ENCODE peak calls at places on chromosomes 1 and 21, in five cellular contexts. C is breast epithelium, U is sigmoid colon, O is prostate gland, I is IMR-90. N is an unnamed sample. For H3K4me1, the result is how much of the 10 kb centered on the place peaks cover.

GRCh38 chr1:43452789-43453441 is 816 bp downstream of the HYI start:
- DNase-seq in I (peak), O (peak), C (no peak), U (peak), N (no peak)

GRCh38 chr1:3712573-3713535 is 39.4 kb upstream of the CCDC27 start:
- DNase-seq in O (no peak), I (no peak), C (no peak), U (no peak), N (no peak)

GRCh38 chr1:14103878-14104430 is 404.0 kb downstream of the PRDM2 start:
- DNase-seq in I (no peak), O (no peak), C (no peak), U (no peak), N (no peak)

GRCh38 chr1:202958544-202959275 is 598 bp upstream of the ADIPOR1 start:
- DNase-seq in I (no peak), U (no peak), O (no peak), C (no peak), N (no peak)

GRCh38 chr1:172431721-172432192 is 11.3 kb downstream of the C1orf105 start:
- DNase-seq in C (peak), I (no peak), U (no peak), O (peak), N (no peak)

GRCh38 chr1:9326596-9326995 is 33.9 kb downstream of the SPSB1 start:
- DNase-seq in I (peak), O (no peak), U (no peak), C (no peak), N (no peak)

GRCh38 chr1:36560177-36560576 is 77.5 kb upstream of the CSF3R start:
- DNase-seq in C (peak), I (no peak), U (no peak), O (no peak), N (no peak)

GRCh38 chr1:228071839-228072657 is 10.5 kb upstream of the ARF1 start:
- DNase-seq in I (no peak), O (no peak), C (no peak), U (no peak), N (no peak)

GRCh38 chr21:33374080-33374873 is 28.9 kb upstream of the IFNGR2 start:
- DNase-seq in I (peak), C (no peak), U (no peak), O (peak), N (peak)

GRCh38 chr21:14918542-14918941 is 146.3 kb downstream of the NRIP1 start:
- DNase-seq in I (no peak), O (no peak), U (no peak), C (no peak), N (no peak)

GRCh38 chr1:19010995-19011696 is 54.7 kb upstream of the IFFO2 start:
- DNase-seq in C (peak), O (peak), U (peak), I (peak), N (peak)

GRCh38 chr1:208374391-208374941 is 130.3 kb upstream of the PLXNA2 start:
- DNase-seq in O (no peak), I (no peak), U (no peak), C (no peak), N (no peak)

GRCh38 chr1:186514367-186514766 is 53.5 kb upstream of the PDC start:
- DNase-seq in U (no peak), O (no peak), I (no peak), C (no peak), N (no peak)

GRCh38 chr1:1069061-1069710 is 4.9 kb downstream of the RNF223 start:
- DNase-seq in O (peak), U (no peak), I (peak), C (peak), N (no peak)

GRCh38 chr1:236287757-236288619 is 6.2 kb upstream of the ERO1B start:
- DNase-seq in I (no peak), O (no peak), C (no peak), U (peak), N (no peak)

GRCh38 chr1:87392241-87393192 is 63.8 kb downstream of the LMO4 start:
- DNase-seq in C (no peak), I (peak), O (no peak), U (no peak), N (no peak)

GRCh38 chr1:245500546-245500945 is 345.8 kb downstream of the KIF26B start:
- DNase-seq in I (peak), C (no peak), O (peak), U (no peak), N (no peak)

GRCh38 chr1:37901191-37901892 is 42.0 kb upstream of the MTF1 start:
- DNase-seq in I (no peak), U (no peak), C (no peak), O (no peak), N (no peak)

GRCh38 chr1:28249013-28249870 is 10.1 kb upstream of the SESN2 start:
- DNase-seq in C (no peak), O (peak), I (peak), U (peak), N (no peak)

GRCh38 chr1:38581396-38581795 is 278.2 kb downstream of the RRAGC start:
- DNase-seq in U (peak), O (no peak), I (no peak), C (no peak), N (peak)

GRCh38 chr1:231094421-231094820 is 54.4 kb upstream of the FAM89A start:
- DNase-seq in O (no peak), I (no peak), C (no peak), U (no peak), N (no peak)

GRCh38 chr1:1877852-1878436 is 12.9 kb downstream of the GNB1 start:
- DNase-seq in I (no peak), O (no peak), U (no peak), C (no peak), N (no peak)

GRCh38 chr1:220786057-220786336 is 716 bp upstream of the MTARC1 start:
- DNase-seq in C (no peak), I (no peak), U (no peak), O (no peak), N (no peak)

GRCh38 chr1:17976843-17977242 is 130.8 kb upstream of the IGSF21 start:
- DNase-seq in U (no peak), O (no peak), C (no peak), I (no peak), N (no peak)

GRCh38 chr1:32393832-32394140 is 455 bp downstream of the BSDC1 start:
- DNase-seq in U (no peak), I (no peak), O (peak), C (peak), N (no peak)

DNA sequence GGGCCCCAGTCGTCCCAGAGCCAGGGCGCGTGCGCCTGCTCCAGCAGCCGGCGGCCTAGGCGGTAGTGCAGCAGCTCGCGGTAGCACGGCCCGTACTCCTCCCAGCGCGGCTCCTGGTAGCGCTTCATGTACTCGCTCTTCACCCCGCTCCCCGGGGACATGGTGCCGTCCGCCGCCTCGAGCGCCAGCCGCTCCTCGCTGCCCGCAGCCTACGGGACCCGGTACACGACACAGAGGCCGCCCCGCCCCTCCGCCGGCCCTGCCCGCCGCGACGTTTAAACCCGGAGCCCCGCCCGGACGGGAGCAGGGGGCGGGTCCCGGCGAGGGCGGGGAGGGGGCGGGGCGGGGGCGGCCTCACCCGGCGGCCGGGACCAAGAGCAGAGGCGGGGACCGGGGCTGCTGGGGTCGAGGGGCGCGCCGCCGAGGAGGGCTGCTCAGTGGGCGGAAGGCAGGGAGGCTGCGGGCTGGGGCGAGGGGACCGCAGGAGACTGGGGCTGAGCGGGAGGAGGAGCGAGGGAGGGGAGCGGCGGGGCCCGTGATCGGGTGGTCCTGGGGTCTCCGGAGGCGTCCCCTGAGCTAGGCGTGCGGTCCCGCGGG is 444 bp downstream of the CCSAP start:
- DNase-seq in O (peak), U (peak), C (peak), I (peak), N (peak)
- TF ChIP-seq POLR2A in O (peak), U (peak), C (no peak), I (no peak), N (no peak)

GRCh38 chr1:107548276-107548675 is 407.4 kb downstream of the NTNG1 start:
- DNase-seq in U (no peak), C (no peak), I (no peak), O (no peak), N (no peak)

GRCh38 chr1:107547363-107548155 is 406.7 kb downstream of the NTNG1 start:
- DNase-seq in I (no peak), U (no peak), C (no peak), O (no peak), N (no peak)

GRCh38 chr1:107546571-107546970 is 405.7 kb downstream of the NTNG1 start:
- DNase-seq in C (no peak), U (no peak), O (no peak), I (no peak), N (no peak)

GRCh38 chr1:107544285-107544684 is 403.4 kb downstream of the NTNG1 start:
- DNase-seq in C (no peak), I (no peak), O (no peak), U (no peak), N (no peak)

DNA sequence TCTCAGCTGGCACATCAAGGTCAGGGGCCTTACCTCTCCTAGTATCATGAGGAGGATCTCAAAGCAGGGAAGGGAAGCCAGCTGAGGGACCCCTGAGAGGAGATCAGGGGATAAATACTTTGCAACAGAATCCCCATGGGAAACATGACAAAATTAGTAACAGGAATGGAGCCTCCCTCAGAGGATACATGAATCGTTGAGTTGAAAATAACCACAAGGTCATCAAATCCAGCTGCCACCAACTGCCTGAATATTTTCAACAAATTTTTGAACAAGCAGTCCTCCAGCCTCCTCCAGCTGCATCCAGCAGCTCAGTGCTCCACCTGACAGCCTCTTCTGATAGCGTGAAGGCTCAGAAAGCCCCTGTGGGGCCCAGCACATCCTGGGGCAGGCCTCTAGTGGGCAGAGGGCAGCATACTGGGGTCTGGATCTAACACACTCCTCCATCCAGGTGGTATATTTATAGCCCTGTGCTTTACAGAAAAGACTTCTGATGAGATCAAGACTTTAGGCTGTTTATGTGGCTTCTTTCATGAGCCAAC is 404.3 kb downstream of the NTNG1 start:
- DNase-seq in I (no peak), U (no peak), O (no peak), C (no peak), N (no peak)
- H3K4me1 ChIP-seq in I (under half), U (under half), O (under half), C (under half), N (under half)

DNA sequence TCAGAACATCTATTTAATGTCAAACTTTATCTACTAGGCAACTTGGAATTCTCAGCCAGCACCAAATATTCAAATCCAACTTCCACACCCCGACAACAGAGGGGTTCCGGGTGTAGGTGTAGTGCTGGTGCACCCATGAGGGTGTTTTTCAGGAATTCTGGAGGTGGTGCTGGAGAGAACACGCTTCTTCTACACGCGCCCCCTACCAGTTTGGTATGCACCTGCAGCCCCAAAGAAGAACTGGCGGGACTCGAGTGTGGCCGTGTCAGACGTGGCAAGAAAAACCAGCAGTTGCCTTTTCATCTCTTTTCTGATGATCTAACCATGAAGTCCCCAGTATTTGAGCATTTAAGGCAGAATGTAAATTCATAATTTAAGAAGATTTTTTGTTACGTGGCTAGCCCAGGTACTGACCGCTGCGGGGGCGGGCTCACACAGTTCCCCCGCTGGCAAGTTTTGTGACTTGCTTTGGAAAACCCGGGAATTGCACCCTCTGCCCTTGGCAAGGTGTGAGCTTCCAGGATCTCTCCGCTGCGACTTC is 419 bp upstream of the TLCD4 start:
- DNase-seq in I (peak), U (peak), C (no peak), O (peak), N (no peak)
- TF ChIP-seq POLR2A in I (no peak), U (no peak), C (no peak), O (no peak), N (no peak)

GRCh38 chr1:30523055-30524020 is 200.0 kb downstream of the MATN1 start:
- DNase-seq in O (no peak), C (no peak), I (peak), U (no peak), N (no peak)
- H3K4me1 ChIP-seq in O (under half), C (under half), I (under half), U (under half), N (under half)

DNA sequence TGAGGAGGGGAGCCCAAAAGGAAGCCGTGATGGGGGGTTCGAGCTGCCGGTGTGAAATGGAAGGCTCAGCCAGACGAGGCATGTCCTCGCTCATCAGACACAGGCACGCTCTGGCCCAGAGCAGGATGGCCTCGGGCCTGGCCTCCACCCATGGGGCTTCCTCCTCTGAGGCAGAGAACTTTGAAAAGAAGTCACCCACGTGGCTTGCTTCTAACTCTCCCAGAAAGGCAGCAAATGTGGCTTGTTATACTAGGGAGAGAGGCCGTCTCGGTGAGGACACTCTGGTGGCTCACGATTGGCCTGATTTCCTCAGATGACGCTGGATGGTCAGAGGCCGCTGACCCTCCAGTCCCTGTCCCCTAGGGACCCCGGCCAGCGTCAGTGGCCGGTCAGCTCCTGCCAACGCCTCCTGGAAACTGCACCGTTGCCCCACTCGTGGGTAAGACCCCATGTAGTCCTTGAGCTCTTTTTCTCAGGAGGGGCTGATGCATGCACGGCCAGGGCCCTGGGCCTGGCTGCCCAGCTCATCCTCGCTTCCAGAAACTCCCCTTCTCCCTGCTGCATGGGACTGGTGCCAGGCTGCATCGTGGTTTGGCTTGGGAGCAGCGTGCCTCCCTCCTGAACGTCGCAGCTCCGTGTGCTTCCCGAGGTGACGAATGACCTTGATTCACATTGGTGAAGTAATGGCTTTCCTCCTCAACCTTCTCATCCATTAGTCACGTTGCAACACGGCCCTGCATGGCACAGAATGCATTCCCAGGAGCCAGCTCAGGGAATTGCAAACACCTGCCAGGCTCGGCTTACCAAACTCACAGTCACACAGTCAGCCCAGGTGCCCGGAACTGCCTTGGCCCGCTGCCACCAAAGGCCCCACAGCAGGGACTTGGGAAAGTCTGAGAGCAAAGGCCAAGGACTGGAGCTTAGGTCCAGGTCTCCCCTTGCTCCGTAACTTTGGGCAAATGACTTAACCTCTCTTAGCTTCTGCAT is 58.8 kb downstream of the TOMM20 start:
- DNase-seq in C (peak), U (peak), O (peak), I (peak), N (peak)
- TF ChIP-seq POLR2A in C (no peak), U (no peak), O (no peak), I (no peak), N (no peak)

DNA sequence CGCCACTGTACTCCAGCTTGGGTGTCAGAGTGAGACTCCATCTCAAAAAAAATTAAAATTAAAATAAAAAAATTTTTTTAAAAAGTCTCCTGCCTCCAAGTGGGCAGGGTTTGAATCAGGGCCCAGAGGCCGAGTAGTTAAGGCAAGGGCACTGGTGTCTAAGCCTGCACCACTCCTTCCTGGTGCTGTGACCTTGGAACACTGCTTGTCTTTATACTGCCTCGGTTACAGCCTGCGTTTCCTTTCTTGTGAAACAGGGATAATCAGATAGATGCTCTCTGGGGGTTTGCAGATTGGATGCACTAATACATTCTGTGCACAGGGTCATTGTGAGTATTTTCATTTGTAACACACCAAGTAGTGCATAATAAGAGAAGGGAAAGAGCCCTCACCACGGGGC is 58.4 kb upstream of the EFHD2 start:
- DNase-seq in U (no peak), C (no peak), I (no peak), O (no peak), N (no peak)
- H3K4me1 ChIP-seq in U (under half), C (under half), I (under half), O (under half), N (under half)

N was measured in suprapubic skin.